ENCODE peak calls at places on chromosomes 12 and 14, in six cellular contexts. V is dorsolateral prefrontal cortex, H is A549, Q is IMR-90, M is GM23338, N is fibroblast of lung. K is an unnamed sample.

GRCh38 chr14:100665518-100666032 is 61.1 kb upstream of the DLK1 start:
- DNase-seq in V (peak; percentile 67), H (peak; percentile 37), Q (no peak), M (no peak), N (peak; percentile 21), K (no peak)

GRCh38 chr14:57389646-57390036 is 745 bp upstream of the NAA30 start:
- DNase-seq in V (no peak), H (no peak), Q (no peak), M (peak; percentile 69), N (no peak), K (no peak)

GRCh38 chr12:34390846-34391700 is 368.8 kb downstream of the ALG10 start:
- DNase-seq in V (peak; percentile 35), H (no peak), Q (no peak), M (no peak), N (no peak), K (no peak)

GRCh38 chr14:24398298-24398942 is 383 bp upstream of the NYNRIN start:
- DNase-seq in V (no peak), H (no peak), Q (no peak), M (peak; percentile 85), N (peak; percentile 49), K (no peak)

GRCh38 chr14:61569783-61570182 is 125.5 kb upstream of the HIF1A start:
- DNase-seq in V (no peak), H (no peak), Q (peak; percentile 73), M (no peak), N (peak; percentile 92), K (peak; percentile 89)

GRCh38 chr12:121288941-121289340 is 7.6 kb downstream of the CAMKK2 start:
- DNase-seq in V (no peak), H (no peak), Q (no peak), M (no peak), N (peak; percentile 55), K (no peak)

GRCh38 chr12:124369055-124369900 is 74.4 kb downstream of the RFLNA start:
- DNase-seq in V (peak; percentile 85), H (peak; percentile 97), Q (peak; percentile 92), M (no peak), N (peak; percentile 97), K (peak; percentile 85)

GRCh38 chr12:69566603-69567002 is 18.7 kb upstream of the CCT2 start:
- DNase-seq in V (no peak), H (no peak), Q (no peak), M (peak; percentile 48), N (no peak), K (no peak)

GRCh38 chr14:104986487-104987164 is 1.0 kb downstream of the CLBA1 start:
- DNase-seq in V (no peak), H (no peak), Q (no peak), M (no peak), N (no peak), K (no peak)

GRCh38 chr14:59664741-59665140 is 88.1 kb upstream of the CCDC175 start:
- DNase-seq in V (no peak), H (no peak), Q (no peak), M (no peak), N (no peak), K (no peak)

GRCh38 chr12:89709994-89710872 is 1.6 kb upstream of the ATP2B1 start:
- DNase-seq in V (peak; percentile 57), H (no peak), Q (peak; percentile 54), M (peak; percentile 76), N (no peak), K (no peak)

DNA sequence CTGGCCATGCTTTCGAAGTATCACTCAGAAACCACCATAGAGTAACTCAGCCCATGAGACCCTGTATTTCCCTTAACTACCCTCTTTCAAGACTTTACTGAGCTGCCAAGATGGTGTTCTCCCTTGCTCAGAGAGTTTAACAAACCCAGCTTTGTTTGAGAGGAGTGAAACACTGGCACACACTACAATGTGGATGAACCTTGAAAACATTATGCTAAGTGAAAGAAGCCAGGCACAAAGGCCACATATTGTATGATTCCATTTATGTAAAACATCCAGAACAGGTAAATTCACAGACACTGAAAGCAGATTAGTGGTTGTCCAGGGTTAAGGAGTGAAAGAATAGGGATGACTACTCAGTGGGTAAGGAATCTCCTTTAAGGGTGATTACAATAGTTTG is 18.9 kb downstream of the SERPINA3 start:
- DNase-seq in V (no peak), H (no peak), Q (no peak), M (no peak), N (no peak), K (no peak)
- TF ChIP-seq CTCF in V (no peak), H (no peak), Q (no peak), M (no peak), N (no peak), K (no peak)

GRCh38 chr14:53668861-53669260 is 287.8 kb downstream of the BMP4 start:
- DNase-seq in V (no peak), H (no peak), Q (peak; percentile 10), M (no peak), N (peak; percentile 79), K (no peak)

DNA sequence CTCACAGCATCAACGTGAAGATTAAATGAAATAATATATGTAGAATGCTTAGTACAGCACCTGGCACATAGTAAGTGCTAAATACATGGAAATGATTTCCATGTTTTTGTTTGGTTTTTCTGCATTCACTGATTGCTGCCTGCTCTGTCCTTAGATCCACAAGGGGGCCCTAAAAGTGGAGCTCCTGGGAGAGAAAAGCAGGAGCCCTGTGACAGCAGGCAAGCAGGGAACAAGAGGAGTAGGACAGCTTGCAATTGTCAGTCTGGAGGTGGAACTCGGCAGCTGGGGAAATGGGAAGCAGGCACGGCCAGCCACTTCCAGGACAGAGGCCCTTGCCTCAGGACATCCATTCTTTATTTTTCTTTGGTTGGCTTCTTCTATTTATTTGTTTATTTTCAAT is 292.9 kb downstream of the BMP4 start:
- DNase-seq in V (no peak), H (peak; percentile 50), Q (peak; percentile 9), M (peak; percentile 75), N (peak; percentile 38), K (no peak)
- TF ChIP-seq CTCF in V (no peak), H (peak; percentile 31), Q (peak; percentile 38), M (peak; percentile 66), N (peak; percentile 51), K (peak; percentile 50)

GRCh38 chr12:6752931-6753771 is at the start of gene MLF2:
- DNase-seq in V (peak; percentile 96), H (peak; percentile 99), Q (peak; percentile 99), M (peak; percentile 85), N (peak; percentile 99), K (peak; percentile 99)
- TF ChIP-seq CTCF in V (no peak), H (no peak), Q (no peak), M (no peak), N (peak; percentile 95), K (peak; percentile 97)

GRCh38 chr14:64800000-64800399 is 79.7 kb downstream of the SPTB start:
- DNase-seq in V (no peak), H (peak; percentile 62), Q (peak; percentile 18), M (peak; percentile 80), N (peak; percentile 20), K (no peak)
- TF ChIP-seq CTCF in V (peak; percentile 24), H (peak; percentile 55), Q (peak; percentile 49), M (peak; percentile 53), N (peak; percentile 47), K (peak; percentile 48)

DNA sequence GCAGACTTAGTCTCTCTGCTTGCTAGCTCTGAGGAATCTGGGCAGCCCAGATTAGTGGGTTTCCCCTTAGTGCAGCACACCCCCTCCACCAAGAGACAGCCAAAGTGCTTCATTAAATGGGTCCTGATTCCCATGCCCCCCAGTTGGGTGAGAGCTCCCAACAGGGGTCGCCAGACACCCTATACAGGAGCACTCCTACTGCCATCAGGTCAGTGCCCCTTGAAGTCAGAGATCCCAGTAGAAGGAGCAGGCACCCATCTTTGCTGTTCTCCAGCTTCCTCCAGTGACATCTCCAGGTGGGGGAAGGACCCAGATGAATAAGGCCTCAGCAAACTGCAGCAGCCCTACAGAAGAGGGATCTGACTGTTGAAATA is 36.7 kb upstream of the C14orf132 start:
- DNase-seq in V (no peak), H (no peak), Q (no peak), M (no peak), N (no peak), K (no peak)
- TF ChIP-seq CTCF in V (no peak), H (no peak), Q (no peak), M (peak; percentile 60), N (no peak), K (no peak)

GRCh38 chr12:54000105-54000773 is at the start of gene HOXC9:
- DNase-seq in V (no peak), H (no peak), Q (no peak), M (no peak), N (no peak), K (no peak)
- TF ChIP-seq CTCF in V (no peak), H (no peak), Q (no peak), M (no peak), N (no peak), K (no peak)

GRCh38 chr14:55802986-55803431 is 223.0 kb downstream of the KTN1 start:
- DNase-seq in V (no peak), H (peak; percentile 87), Q (peak; percentile 31), M (no peak), N (peak; percentile 25), K (no peak)
- TF ChIP-seq CTCF in V (no peak), H (peak; percentile 51), Q (peak; percentile 22), M (no peak), N (no peak), K (no peak)

DNA sequence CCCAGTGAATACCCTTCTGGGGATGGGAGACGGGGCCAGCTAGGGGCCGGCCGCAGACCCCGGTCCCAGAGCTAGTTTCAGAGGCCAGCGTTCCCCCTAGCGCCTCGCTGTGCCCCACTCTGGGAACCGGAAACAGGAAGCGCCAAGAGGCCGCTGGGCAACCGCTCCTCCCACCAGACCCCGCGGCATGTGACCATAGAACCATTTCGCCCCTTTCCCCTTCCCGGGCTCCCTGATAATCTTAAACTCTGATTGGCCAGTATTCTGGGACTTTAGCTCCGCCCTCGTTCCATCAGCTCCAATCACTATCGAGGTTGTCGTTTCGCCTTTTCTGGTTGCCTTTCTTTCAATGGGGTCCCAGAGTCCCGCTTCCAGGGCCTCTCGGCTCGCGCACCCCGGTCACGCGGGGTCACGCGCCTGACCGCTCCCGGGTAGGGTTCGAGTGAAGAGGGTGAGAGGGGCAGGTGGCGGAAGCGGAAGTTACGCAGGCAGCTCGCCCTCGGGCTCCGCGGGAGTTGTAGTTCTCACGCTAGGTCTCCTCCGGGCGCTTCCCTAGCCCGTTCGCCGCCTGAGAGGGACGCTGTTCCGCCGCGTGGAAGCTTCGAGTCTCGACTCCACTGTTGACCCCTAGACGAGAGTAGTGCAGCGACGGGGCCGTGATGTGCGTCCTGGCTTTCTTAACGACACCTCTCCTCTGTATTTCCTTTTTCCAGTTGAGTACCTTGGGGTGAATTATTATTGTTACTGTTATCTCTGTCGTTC is at the start of gene M6PR:
- DNase-seq in V (peak; percentile 95), H (peak; percentile 96), Q (peak; percentile 92), M (peak; percentile 99), N (peak; percentile 95), K (peak; percentile 71)
- TF ChIP-seq CTCF in V (peak; percentile 43), H (peak; percentile 44), Q (peak; percentile 59), M (peak; percentile 79), N (peak; percentile 61), K (peak; percentile 57)

GRCh38 chr12:57952766-57953165 is 11.4 kb downstream of the ATP23 start:
- DNase-seq in V (no peak), H (no peak), Q (no peak), M (no peak), N (no peak), K (no peak)
- TF ChIP-seq CTCF in V (no peak), H (no peak), Q (no peak), M (no peak), N (no peak), K (no peak)

K was measured in AG09319.